ENCODE peak calls at places on chromosomes 1 and 21, in five cellular contexts. S is sigmoid colon, O is cardiac muscle cell, W is endothelial cell, E is left ventricle myocardium inferior. Y is an unnamed sample.

GRCh38 chr1:40818264-40818961 is 34.8 kb downstream of the KCNQ4 start:
- DNase-seq in S (no peak), O (peak; percentile 69), W (peak; percentile 49), E (peak; percentile 59), Y (peak; percentile 90)

GRCh38 chr1:2789986-2790581 is 11.4 kb downstream of the TTC34 start:
- DNase-seq in S (peak; percentile 56), O (no peak), W (no peak), E (no peak), Y (no peak)

GRCh38 chr21:14923468-14923867 is 141.3 kb downstream of the NRIP1 start:
- DNase-seq in S (no peak), O (no peak), W (no peak), E (no peak), Y (no peak)

GRCh38 chr1:100607628-100608240 is 69.8 kb downstream of the GPR88 start:
- DNase-seq in S (no peak), O (peak; percentile 33), W (no peak), E (no peak), Y (no peak)

GRCh38 chr1:42957880-42958487 is 684 bp downstream of the SLC2A1 start:
- DNase-seq in S (peak; percentile 77), O (peak; percentile 86), W (peak; percentile 61), E (peak; percentile 65), Y (peak; percentile 96)

GRCh38 chr1:234656070-234656875 is 46.3 kb upstream of the IRF2BP2 start:
- DNase-seq in S (no peak), O (no peak), W (no peak), E (no peak), Y (no peak)

GRCh38 chr1:229900220-229900619 is 166.8 kb upstream of the GALNT2 start:
- DNase-seq in S (no peak), O (no peak), W (no peak), E (no peak), Y (no peak)

GRCh38 chr21:42646076-42646825 is 7.2 kb upstream of the PDE9A start:
- DNase-seq in S (no peak), O (no peak), W (no peak), E (no peak), Y (no peak)

GRCh38 chr1:108327534-108328462 is 83.9 kb upstream of the NBPF4 start:
- DNase-seq in S (no peak), O (no peak), W (no peak), E (no peak), Y (no peak)

GRCh38 chr21:14734191-14734590 is 188.1 kb upstream of the SAMSN1 start:
- DNase-seq in S (no peak), O (no peak), W (no peak), E (no peak), Y (peak; percentile 8)

GRCh38 chr21:35154788-35155187 is 105.7 kb upstream of the RUNX1 start:
- DNase-seq in S (no peak), O (no peak), W (no peak), E (no peak), Y (no peak)

GRCh38 chr1:17372955-17373354 is 959 bp downstream of the PADI6 start:
- DNase-seq in S (no peak), O (no peak), W (no peak), E (no peak), Y (no peak)

GRCh38 chr21:24938592-24938991 is 668.7 kb downstream of the MRPL39 start:
- DNase-seq in S (no peak), O (no peak), W (no peak), E (no peak), Y (no peak)

GRCh38 chr1:31327381-31327780 is 30.5 kb downstream of the ZCCHC17 start:
- DNase-seq in S (no peak), O (no peak), W (no peak), E (no peak), Y (no peak)

GRCh38 chr1:57674803-57675202 is 250.9 kb upstream of the DAB1 start:
- DNase-seq in S (no peak), O (no peak), W (no peak), E (no peak), Y (no peak)

GRCh38 chr1:154760469-154760933 is 109.6 kb downstream of the KCNN3 start:
- DNase-seq in S (peak; percentile 68), O (peak; percentile 80), W (peak; percentile 79), E (peak; percentile 60), Y (peak; percentile 90)
- TF ChIP-seq CTCF in S (peak; percentile 63), O (peak; percentile 76), W (peak; percentile 93), E (peak; percentile 87), Y (peak; percentile 66)

GRCh38 chr1:88544166-88544565 is 139.9 kb upstream of the PKN2 start:
- DNase-seq in S (no peak), O (no peak), W (no peak), E (no peak), Y (no peak)

GRCh38 chr1:88552226-88552625 is 131.8 kb upstream of the PKN2 start:
- DNase-seq in S (no peak), O (no peak), W (no peak), E (no peak), Y (no peak)

DNA sequence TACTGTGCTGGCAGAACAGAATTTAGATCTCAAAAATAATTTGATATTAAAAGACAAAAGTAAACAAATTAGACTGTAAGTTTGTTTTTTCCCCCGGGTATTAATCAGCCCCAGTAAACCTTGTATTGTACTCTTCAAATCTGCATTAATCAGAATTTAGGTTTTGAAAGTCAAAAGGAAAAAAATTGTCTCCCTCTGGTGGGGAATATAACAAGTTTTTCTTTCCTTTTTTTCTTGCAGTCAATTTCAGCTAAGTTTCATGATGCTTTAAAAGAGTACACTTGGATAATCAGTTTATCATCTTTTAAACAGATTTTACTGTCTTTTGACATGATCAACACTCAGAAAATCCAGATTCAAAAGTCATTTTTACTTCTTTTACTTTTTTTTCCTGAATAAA is 134.5 kb upstream of the PKN2 start:
- DNase-seq in S (no peak), O (no peak), W (no peak), E (no peak), Y (no peak)
- TF ChIP-seq CTCF in S (no peak), O (no peak), W (peak; percentile 52), E (peak; percentile 52), Y (no peak)

GRCh38 chr21:44456915-44457736 is 1.8 kb downstream of the LRRC3 start:
- DNase-seq in S (peak; percentile 63), O (no peak), W (no peak), E (no peak), Y (no peak)

GRCh38 chr21:44454058-44454457 is 1.3 kb upstream of the LRRC3 start:
- DNase-seq in S (no peak), O (no peak), W (no peak), E (no peak), Y (no peak)

GRCh38 chr21:44456207-44456914 is 1.1 kb downstream of the LRRC3 start:
- DNase-seq in S (peak; percentile 63), O (no peak), W (no peak), E (no peak), Y (no peak)

GRCh38 chr21:44454747-44455523 is at the start of gene LRRC3:
- DNase-seq in S (peak; percentile 95), O (peak; percentile 98), W (peak; percentile 92), E (peak; percentile 86), Y (peak; percentile 95)

DNA sequence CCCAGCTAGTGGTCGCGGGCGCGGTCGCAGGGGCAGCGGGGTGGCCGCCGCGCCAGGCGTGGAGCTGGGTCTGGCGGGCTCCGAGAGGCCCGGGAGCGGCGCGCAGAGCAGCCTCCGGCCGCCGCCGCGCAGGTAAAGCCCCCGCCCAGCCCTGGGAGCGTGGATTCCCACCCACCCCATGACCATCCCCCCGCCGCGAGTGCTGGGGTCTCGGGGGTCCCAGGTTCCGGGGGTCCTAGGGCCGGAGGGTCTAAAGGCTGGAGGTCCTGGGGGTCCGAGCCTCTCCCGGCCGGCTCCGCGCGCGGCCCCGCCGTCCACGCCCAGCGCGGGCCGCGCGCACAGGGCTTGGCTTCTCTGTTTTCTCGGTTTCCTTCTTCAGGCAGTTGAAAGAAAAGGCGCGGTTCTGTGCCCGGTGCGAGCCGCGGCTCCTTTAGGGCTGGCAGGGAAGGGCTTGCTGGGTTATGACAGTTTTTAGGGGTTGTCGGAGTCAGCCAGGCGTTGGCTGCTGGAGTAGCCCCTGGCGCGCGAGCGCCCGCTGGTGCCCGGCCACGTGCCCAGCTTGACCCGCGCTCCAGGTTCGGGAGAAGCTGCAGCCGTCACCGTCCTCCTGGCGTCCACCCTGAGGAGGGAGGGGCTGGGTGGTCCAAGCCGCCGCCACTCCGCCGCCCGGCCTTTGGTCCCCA is 355 bp downstream of the LRRC3 start:
- DNase-seq in S (peak; percentile 83), O (peak; percentile 55), W (peak; percentile 45), E (peak; percentile 61), Y (peak; percentile 78)
- TF ChIP-seq CTCF in S (no peak), O (peak; percentile 34), W (no peak), E (peak; percentile 26), Y (peak; percentile 11)

DNA sequence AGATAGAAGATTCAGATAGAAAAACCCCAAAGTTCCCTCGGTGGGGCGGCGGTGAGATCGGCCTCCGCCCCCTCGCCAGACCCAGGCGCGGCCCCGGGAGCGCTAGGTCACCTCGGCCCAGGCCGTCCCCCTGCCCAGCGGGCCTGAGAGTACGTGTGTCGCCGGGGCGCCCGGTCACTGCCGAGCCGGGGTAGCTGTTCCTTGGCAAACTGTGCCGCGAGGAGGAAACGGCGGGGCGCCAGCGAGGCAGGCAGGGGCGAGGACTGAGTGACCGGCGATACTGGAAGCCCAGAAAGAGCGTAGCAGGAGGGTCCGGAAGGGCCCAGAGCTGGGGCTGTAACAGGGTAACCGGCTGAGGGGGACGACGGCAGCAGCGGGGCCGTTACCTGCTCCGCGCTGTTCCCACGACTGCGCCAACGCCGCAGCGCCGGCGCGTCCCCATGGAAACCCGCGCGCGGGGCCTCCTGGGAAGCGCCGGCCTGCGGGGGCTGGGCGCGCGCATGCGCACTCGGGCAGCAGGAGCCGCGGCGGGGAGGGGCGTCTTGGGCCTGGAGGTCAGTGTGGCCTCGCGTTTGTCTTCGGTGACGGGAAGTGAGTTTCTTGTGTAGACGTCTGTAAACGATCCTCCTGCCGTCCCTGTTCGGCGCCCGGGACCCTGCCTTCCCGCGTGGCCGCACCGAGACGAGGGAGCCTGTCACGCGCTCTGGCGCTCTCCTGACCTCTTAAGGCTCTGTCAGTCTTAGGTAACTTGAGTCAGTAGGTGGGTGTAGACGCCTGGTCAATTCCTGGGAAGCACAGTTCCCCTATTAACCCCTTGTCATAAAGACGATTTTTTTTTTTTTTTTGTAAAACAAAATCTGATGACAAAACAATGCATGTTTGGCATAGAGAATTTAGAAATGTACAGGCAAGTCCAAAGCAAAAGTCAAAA is at the start of gene LCA5L:
- DNase-seq in S (peak; percentile 95), O (peak; percentile 97), W (peak; percentile 98), E (peak; percentile 94), Y (peak; percentile 98)
- TF ChIP-seq CTCF in S (no peak), O (no peak), W (no peak), E (no peak), Y (no peak)

DNA sequence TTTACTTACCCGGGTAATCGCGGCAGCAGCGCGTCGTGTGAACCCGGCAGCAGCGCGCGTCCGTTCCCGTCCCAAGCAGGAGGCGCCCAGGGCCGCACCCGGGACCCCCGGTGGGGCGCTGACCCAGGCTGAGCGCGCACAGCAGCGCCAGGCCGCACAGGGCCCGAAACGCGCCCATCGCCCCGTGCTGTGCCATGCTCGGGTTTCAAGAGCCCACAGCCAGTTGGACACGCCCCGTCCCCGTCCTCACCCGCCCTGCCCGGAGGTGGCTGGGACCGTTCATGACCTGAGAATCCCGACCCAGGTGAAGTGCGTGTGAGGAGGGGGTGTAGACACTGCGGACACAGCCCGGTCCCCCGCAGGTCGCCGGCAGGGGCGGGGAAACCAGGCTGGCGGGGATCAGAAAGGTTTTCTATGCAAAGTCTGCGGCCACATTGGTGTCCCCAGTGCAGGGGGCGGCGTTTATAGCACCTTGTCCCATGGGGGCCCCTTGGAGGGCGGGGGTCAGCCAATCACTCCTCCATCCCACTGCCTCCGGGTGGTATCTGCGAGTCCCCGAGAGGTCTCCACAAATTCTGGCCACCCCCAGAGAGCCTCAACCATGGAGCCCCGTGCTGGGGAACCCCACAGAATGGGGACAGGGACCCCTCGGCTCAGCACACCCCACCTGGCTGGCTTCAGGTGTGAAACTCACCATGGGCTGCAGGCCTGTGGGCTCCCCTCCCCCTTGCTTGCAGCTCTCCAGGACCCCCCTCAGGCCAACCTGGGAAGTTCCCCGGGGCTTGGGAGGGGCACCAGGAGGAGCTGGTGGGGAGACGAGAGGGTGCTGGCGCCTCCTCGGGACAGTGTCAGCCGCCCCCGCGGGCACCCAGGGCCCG is at the start of gene TNFRSF18:
- DNase-seq in S (no peak), O (peak; percentile 62), W (peak; percentile 13), E (peak; percentile 9), Y (peak; percentile 75)
- TF ChIP-seq CTCF in S (no peak), O (peak; percentile 10), W (no peak), E (no peak), Y (no peak)